ENCODE peak calls at places on chromosomes 4 and X, in five cellular contexts. E, Q, J, F and M are unnamed samples.

GRCh38 chr4:104418313-104418712 is 76.4 kb downstream of the CXXC4 start:
- DNase-seq in F (no peak), Q (no peak), J (no peak), E (no peak), M (no peak)

GRCh38 chr4:98516441-98517323 is 141.7 kb downstream of the TSPAN5 start:
- DNase-seq in E (no peak), J (no peak), Q (no peak), F (no peak), M (no peak)

GRCh38 chr4:173680278-173680677 is 150.2 kb upstream of the HAND2 start:
- DNase-seq in J (no peak), Q (no peak), F (no peak), E (no peak), M (no peak)

GRCh38 chrX:20947411-20947912 is 426.8 kb upstream of the CNKSR2 start:
- DNase-seq in F (peak), J (no peak), Q (no peak), E (no peak), M (no peak)

GRCh38 chrX:7119927-7120577 is 27.5 kb upstream of the STS start:
- DNase-seq in J (no peak), Q (no peak), F (no peak), E (no peak), M (no peak)

GRCh38 chrX:71873459-71873833 is 37.2 kb upstream of the NHSL2 start:
- DNase-seq in F (no peak), E (no peak), J (no peak), Q (no peak), M (no peak)

GRCh38 chr4:135927651-135928050 is 1604.6 kb downstream of the PCDH18 start:
- DNase-seq in F (no peak), E (no peak), Q (no peak), J (no peak), M (no peak)

GRCh38 chr4:169690787-169691186 is 67.0 kb downstream of the HPF1 start:
- DNase-seq in J (no peak), Q (no peak), E (no peak), F (no peak), M (no peak)

GRCh38 chr4:10123227-10124101 is 6.9 kb upstream of the WDR1 start:
- DNase-seq in Q (no peak), J (no peak), F (no peak), E (no peak), M (no peak)

GRCh38 chr4:131509521-131509920 is 1639.6 kb upstream of the PCDH10 start:
- DNase-seq in Q (no peak), J (no peak), E (no peak), F (no peak), M (no peak)

GRCh38 chr4:7683126-7683703 is 248.5 kb upstream of the PSAPL1 start:
- DNase-seq in E (no peak), J (no peak), F (no peak), Q (no peak), M (peak)

GRCh38 chr4:85548841-85549240 is 73.9 kb downstream of the ARHGAP24 start:
- DNase-seq in E (no peak), F (no peak), J (no peak), Q (no peak), M (no peak)

GRCh38 chrX:122389005-122389404 is 795.1 kb upstream of the GRIA3 start:
- DNase-seq in J (no peak), Q (no peak), F (no peak), E (no peak), M (no peak)

GRCh38 chr4:53595204-53595603 is 3.9 kb upstream of the LNX1 start:
- DNase-seq in J (no peak), F (no peak), Q (no peak), E (no peak), M (no peak)

GRCh38 chrX:109448539-109448938 is 33.3 kb downstream of the GUCY2F start:
- DNase-seq in E (no peak), J (no peak), Q (no peak), F (no peak), M (no peak)

GRCh38 chrX:53486285-53486684 is 52.1 kb upstream of the HSD17B10 start:
- DNase-seq in F (no peak), J (no peak), Q (no peak), E (no peak), M (no peak)

GRCh38 chr4:54844911-54845310 is 187.2 kb downstream of the KIT start:
- DNase-seq in Q (no peak), E (no peak), J (no peak), F (no peak), M (no peak)

GRCh38 chrX:40647307-40648197 is at the start of gene CXorf38:
- DNase-seq in F (peak), E (peak), J (peak), Q (peak), M (peak)

GRCh38 chr4:64251779-64252178 is 157.5 kb downstream of the TECRL start:
- DNase-seq in J (no peak), E (no peak), Q (no peak), F (no peak), M (no peak)

GRCh38 chr4:146379744-146380143 is 142.0 kb downstream of the SLC10A7 start:
- DNase-seq in E (no peak), J (no peak), F (no peak), Q (no peak), M (no peak)

GRCh38 chrX:36640232-36640631 is 367.9 kb upstream of the FAM47C start:
- DNase-seq in F (no peak), J (no peak), E (no peak), Q (no peak), M (no peak)
- TF ChIP-seq CTCF in F (no peak), J (no peak), E (no peak), Q (no peak), M (no peak)

GRCh38 chr4:111601671-111602070 is 543.6 kb upstream of the FAM241A start:
- DNase-seq in F (no peak), E (no peak), J (no peak), Q (no peak), M (no peak)

GRCh38 chr4:111605111-111605510 is 540.1 kb upstream of the FAM241A start:
- DNase-seq in Q (no peak), J (no peak), F (no peak), E (no peak), M (no peak)

GRCh38 chr4:111602848-111603247 is 542.4 kb upstream of the FAM241A start:
- DNase-seq in E (no peak), J (no peak), F (no peak), Q (no peak), M (no peak)
- TF ChIP-seq CTCF in E (no peak), J (no peak), F (peak), Q (no peak), M (no peak)

GRCh38 chr4:39201963-39202362 is 19.6 kb downstream of the WDR19 start:
- DNase-seq in J (no peak), E (no peak), Q (no peak), F (no peak), M (no peak)

GRCh38 chr4:39205476-39205875 is 23.1 kb downstream of the WDR19 start:
- DNase-seq in E (no peak), Q (no peak), F (no peak), J (no peak), M (no peak)

GRCh38 chr4:39205000-39205399 is 22.7 kb downstream of the WDR19 start:
- DNase-seq in F (no peak), J (no peak), Q (no peak), E (no peak), M (no peak)

GRCh38 chr4:39204543-39204942 is 22.2 kb downstream of the WDR19 start:
- DNase-seq in F (no peak), Q (no peak), J (no peak), E (no peak), M (no peak)
- TF ChIP-seq CTCF in F (no peak), Q (no peak), J (no peak), E (no peak), M (no peak)

DNA sequence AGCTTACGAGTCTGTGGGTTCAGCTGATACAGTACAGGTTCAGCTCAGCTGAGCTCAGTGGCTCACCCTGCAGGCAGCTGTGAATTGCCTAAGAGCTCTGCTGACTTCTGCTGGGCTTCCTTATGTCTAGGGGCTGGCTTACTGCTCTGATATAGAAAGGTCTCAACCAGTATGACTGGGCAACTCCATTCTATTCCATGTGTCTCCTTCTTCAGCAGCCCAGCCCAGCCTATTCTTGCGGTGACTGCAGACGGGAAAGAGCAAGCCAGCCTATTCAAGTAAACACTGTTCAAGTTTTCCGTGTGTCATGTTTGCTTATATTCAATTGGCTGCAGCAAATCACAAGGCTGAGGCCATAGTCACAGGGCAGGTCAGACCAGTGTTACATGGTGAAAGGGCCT is 615.4 kb upstream of the ZFP42 start:
- DNase-seq in J (no peak), F (peak), Q (no peak), E (no peak), M (no peak)
- TF ChIP-seq CTCF in J (no peak), F (peak), Q (no peak), E (no peak), M (peak)

GRCh38 chrX:154762529-154763296 is at the start of gene DKC1:
- DNase-seq in E (peak), F (peak), Q (peak), J (peak), M (peak)
- TF ChIP-seq CTCF in E (no peak), F (no peak), Q (no peak), J (no peak), M (peak)

GRCh38 chrX:11765449-11765848 is 7.4 kb downstream of the MSL3 start:
- DNase-seq in F (no peak), E (no peak), Q (no peak), J (no peak), M (no peak)
- TF ChIP-seq CTCF in F (no peak), E (no peak), Q (no peak), J (no peak), M (no peak)

DNA sequence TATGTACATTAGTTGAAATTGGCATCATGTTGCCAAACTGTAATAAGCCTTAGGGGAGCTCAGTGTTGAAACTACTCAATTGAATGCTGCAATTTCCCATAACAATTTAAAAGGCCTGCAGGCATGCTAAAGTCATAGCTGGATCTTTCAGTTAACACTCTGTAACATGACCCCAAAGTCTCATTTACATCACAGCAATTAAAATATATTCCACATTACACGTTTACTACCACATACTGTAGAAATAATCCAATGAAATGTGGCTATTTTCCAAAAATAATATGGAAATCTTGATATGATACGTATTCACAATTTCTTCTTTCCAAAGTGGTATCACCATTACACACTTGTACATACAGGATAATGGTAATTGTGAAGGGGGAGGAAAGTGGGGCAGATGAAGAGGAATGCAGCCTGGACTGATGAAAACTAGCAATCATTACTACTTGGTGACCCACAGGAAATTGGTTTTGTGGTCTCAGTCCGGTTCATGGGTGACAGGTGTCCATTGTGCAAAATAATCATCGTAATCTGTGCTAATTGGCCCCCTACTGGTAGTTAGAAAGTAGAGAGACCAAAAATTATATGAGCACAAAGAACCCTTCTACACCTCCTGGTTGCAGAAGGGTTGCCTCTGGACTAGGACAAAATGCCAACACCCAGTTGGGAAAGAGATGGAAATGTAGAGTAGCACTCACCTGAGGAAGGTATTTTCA is 63.7 kb downstream of the TENM3 start:
- DNase-seq in J (no peak), E (no peak), F (no peak), Q (no peak), M (no peak)
- TF ChIP-seq CTCF in J (no peak), E (no peak), F (peak), Q (no peak), M (peak)

GRCh38 chr4:57109847-57110634 is at the start of gene IGFBP7:
- DNase-seq in J (no peak), E (peak), Q (no peak), F (peak), M (peak)
- TF ChIP-seq CTCF in J (no peak), E (no peak), Q (no peak), F (peak), M (peak)

DNA sequence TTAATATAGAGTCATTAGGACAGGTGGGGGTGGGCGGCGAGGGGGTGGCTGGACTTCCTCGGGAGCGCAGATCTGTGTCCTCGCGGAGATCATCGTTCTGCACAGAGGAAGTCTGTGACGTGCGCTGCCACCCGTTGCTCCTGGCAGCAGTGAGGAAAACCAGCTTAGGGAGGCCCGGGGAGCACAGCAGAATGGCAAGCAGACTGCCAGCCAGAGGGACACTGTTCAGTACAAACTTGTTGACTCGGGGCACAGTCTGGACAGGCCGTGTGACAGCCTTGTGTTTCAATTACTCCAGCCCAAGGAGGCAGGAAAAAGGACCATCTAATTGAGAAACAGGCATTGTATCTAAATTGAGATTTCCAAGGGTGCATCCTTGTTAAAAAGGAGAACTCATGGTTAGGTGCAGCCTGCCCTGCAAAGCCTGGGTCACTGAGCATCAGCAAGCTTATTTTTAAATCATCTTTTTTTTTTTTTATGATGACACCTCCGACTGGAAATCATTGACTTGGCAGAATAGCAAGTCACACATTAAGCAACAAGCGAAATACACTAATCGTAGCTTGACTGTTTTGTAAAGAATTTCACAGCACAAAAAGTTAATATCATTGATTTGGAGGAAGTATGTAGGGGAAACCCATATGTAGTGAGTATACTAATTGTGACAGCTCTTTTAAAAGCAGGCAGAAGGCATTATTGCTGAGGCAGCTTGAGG is 512.0 kb upstream of the FAT1 start:
- DNase-seq in F (no peak), E (no peak), J (no peak), Q (peak), M (no peak)
- TF ChIP-seq CTCF in F (no peak), E (no peak), J (no peak), Q (no peak), M (no peak)